ENCODE peak calls at places on chromosomes 3 and 15, in ten cellular contexts. G, A, W, Q, V, P, E, S, Y and B are unnamed samples.

GRCh38 chr3:31680072-31680870 is 147.5 kb downstream of the STT3B start:
- DNase-seq in V (no peak), S (no peak), P (no peak), E (no peak), A (no peak), W (no peak), Y (no peak), Q (peak), G (no peak), B (no peak)

GRCh38 chr3:11522953-11523792 is 120.5 kb downstream of the VGLL4 start:
- DNase-seq in E (no peak), P (no peak), A (no peak), Y (no peak), W (no peak), Q (no peak), V (no peak), S (no peak), G (peak), B (no peak)

GRCh38 chr3:196431193-196432136 is 762 bp downstream of the UBXN7 start:
- DNase-seq in Q (peak), S (no peak), A (no peak), P (peak), V (peak), W (peak), E (no peak), Y (peak), G (peak), B (peak)

GRCh38 chr15:68691667-68692066 is 112.9 kb downstream of the CORO2B start:
- DNase-seq in S (no peak), E (no peak), A (no peak), Y (no peak), G (no peak), W (no peak), V (no peak), Q (no peak), P (no peak), B (no peak)

GRCh38 chr3:50483374-50483773 is 20.1 kb downstream of the CACNA2D2 start:
- DNase-seq in S (no peak), Y (no peak), W (no peak), V (no peak), P (no peak), E (no peak), G (no peak), A (no peak), Q (no peak), B (no peak)

GRCh38 chr15:65937046-65937445 is 67.8 kb downstream of the RAB11A start:
- DNase-seq in P (no peak), V (no peak), Y (no peak), W (no peak), Q (no peak), S (no peak), A (no peak), G (no peak), E (no peak), B (no peak)

GRCh38 chr3:190173426-190173825 is 52.7 kb upstream of the P3H2 start:
- DNase-seq in P (no peak), W (no peak), S (no peak), Y (no peak), Q (no peak), V (no peak), E (no peak), G (no peak), A (no peak), B (no peak)

GRCh38 chr3:15934389-15935195 is 136.8 kb upstream of the ANKRD28 start:
- DNase-seq in S (no peak), Q (no peak), G (no peak), V (no peak), Y (no peak), P (no peak), W (no peak), E (no peak), A (peak), B (no peak)

GRCh38 chr3:8964436-8965370 is 1.4 kb upstream of the RAD18 start:
- DNase-seq in G (no peak), V (no peak), S (no peak), E (peak), Y (no peak), W (peak), P (no peak), A (no peak), Q (no peak), B (no peak)

GRCh38 chr3:107432013-107432515 is 54.8 kb downstream of the CCDC54 start:
- DNase-seq in Q (no peak), A (no peak), Y (no peak), P (no peak), S (no peak), G (no peak), W (no peak), E (no peak), V (no peak), B (no peak)

GRCh38 chr3:4981160-4981687 is 2.0 kb downstream of the BHLHE40 start:
- DNase-seq in V (peak), E (no peak), W (no peak), Q (no peak), S (no peak), Y (no peak), P (no peak), G (no peak), A (no peak), B (no peak)

GRCh38 chr3:128914966-128915645 is 35.7 kb downstream of the ACAD9 start:
- DNase-seq in A (no peak), Y (no peak), P (no peak), G (no peak), Q (no peak), W (no peak), V (no peak), S (no peak), E (no peak), B (no peak)

GRCh38 chr15:84873997-84874396 is 10.5 kb upstream of the SLC28A1 start:
- DNase-seq in W (no peak), V (no peak), Q (no peak), G (no peak), Y (no peak), P (no peak), A (no peak), S (no peak), E (no peak), B (no peak)